ENCODE peak calls at places on chromosome 13, in nine cellular contexts. One of them, this sample, is unnamed.

GRCh38 chr13:34515201-34515600 is 426.9 kb upstream of the NBEA start:
- DNase-seq in A549: no peak
- DNase-seq in activated T-cell treated with anti-CD3 and anti-CD28 coated beads, Interleukin-2, amount 50 U/mL, for 48 hours: no peak
- DNase-seq in T-helper 1 cell: no peak
- DNase-seq in DMS153: no peak
- DNase-seq in posterior cingulate gyrus: no peak
- DNase-seq in amniotic stem cell: no peak
- DNase-seq in vagina: no peak
- DNase-seq in stimulated activated CD4-positive, alpha-beta T cell treated with anti-CD3 and anti-CD28 coated beads, Interleukin-4, amount 100 ng/mL, for 1 hour: no peak
- DNase-seq in this sample: no peak

GRCh38 chr13:49652691-49653305 is 24.5 kb downstream of the ARL11 start:
- DNase-seq in A549: peak; percentile 58
- DNase-seq in activated T-cell treated with anti-CD3 and anti-CD28 coated beads, Interleukin-2, amount 50 U/mL, for 48 hours: peak; percentile 33
- DNase-seq in T-helper 1 cell: no peak
- DNase-seq in DMS153: peak; percentile 67
- DNase-seq in posterior cingulate gyrus: no peak
- DNase-seq in amniotic stem cell: no peak
- DNase-seq in vagina: no peak
- DNase-seq in stimulated activated CD4-positive, alpha-beta T cell treated with anti-CD3 and anti-CD28 coated beads, Interleukin-4, amount 100 ng/mL, for 1 hour: no peak
- DNase-seq in this sample: no peak

GRCh38 chr13:100588350-100589177 is at the start of gene GGACT:
- DNase-seq in A549: peak; percentile 62
- DNase-seq in activated T-cell treated with anti-CD3 and anti-CD28 coated beads, Interleukin-2, amount 50 U/mL, for 48 hours: peak; percentile 90
- DNase-seq in T-helper 1 cell: peak; percentile 70
- DNase-seq in DMS153: peak; percentile 70
- DNase-seq in posterior cingulate gyrus: peak; percentile 87
- DNase-seq in amniotic stem cell: peak; percentile 23
- DNase-seq in vagina: no peak
- DNase-seq in stimulated activated CD4-positive, alpha-beta T cell treated with anti-CD3 and anti-CD28 coated beads, Interleukin-4, amount 100 ng/mL, for 1 hour: peak; percentile 90
- DNase-seq in this sample: peak; percentile 94

GRCh38 chr13:45492538-45492937 is 27.8 kb downstream of the COG3 start:
- DNase-seq in A549: no peak
- DNase-seq in activated T-cell treated with anti-CD3 and anti-CD28 coated beads, Interleukin-2, amount 50 U/mL, for 48 hours: no peak
- DNase-seq in T-helper 1 cell: no peak
- DNase-seq in DMS153: no peak
- DNase-seq in posterior cingulate gyrus: no peak
- DNase-seq in amniotic stem cell: no peak
- DNase-seq in vagina: no peak
- DNase-seq in stimulated activated CD4-positive, alpha-beta T cell treated with anti-CD3 and anti-CD28 coated beads, Interleukin-4, amount 100 ng/mL, for 1 hour: no peak
- DNase-seq in this sample: no peak

GRCh38 chr13:74485757-74486156 is 351.6 kb upstream of the KLF12 start:
- DNase-seq in A549: no peak
- DNase-seq in activated T-cell treated with anti-CD3 and anti-CD28 coated beads, Interleukin-2, amount 50 U/mL, for 48 hours: no peak
- DNase-seq in T-helper 1 cell: no peak
- DNase-seq in DMS153: no peak
- DNase-seq in posterior cingulate gyrus: no peak
- DNase-seq in amniotic stem cell: no peak
- DNase-seq in vagina: no peak
- DNase-seq in stimulated activated CD4-positive, alpha-beta T cell treated with anti-CD3 and anti-CD28 coated beads, Interleukin-4, amount 100 ng/mL, for 1 hour: no peak
- DNase-seq in this sample: no peak

GRCh38 chr13:110410000-110410399 is 102.9 kb downstream of the COL4A2 start:
- DNase-seq in A549: no peak
- DNase-seq in activated T-cell treated with anti-CD3 and anti-CD28 coated beads, Interleukin-2, amount 50 U/mL, for 48 hours: no peak
- DNase-seq in T-helper 1 cell: no peak
- DNase-seq in DMS153: no peak
- DNase-seq in posterior cingulate gyrus: no peak
- DNase-seq in amniotic stem cell: no peak
- DNase-seq in vagina: no peak
- DNase-seq in stimulated activated CD4-positive, alpha-beta T cell treated with anti-CD3 and anti-CD28 coated beads, Interleukin-4, amount 100 ng/mL, for 1 hour: no peak
- DNase-seq in this sample: no peak

GRCh38 chr13:40680659-40681323 is 14.3 kb upstream of the FOXO1 start:
- DNase-seq in A549: no peak
- DNase-seq in activated T-cell treated with anti-CD3 and anti-CD28 coated beads, Interleukin-2, amount 50 U/mL, for 48 hours: no peak
- DNase-seq in T-helper 1 cell: no peak
- DNase-seq in DMS153: no peak
- DNase-seq in posterior cingulate gyrus: no peak
- DNase-seq in amniotic stem cell: no peak
- DNase-seq in vagina: no peak
- DNase-seq in stimulated activated CD4-positive, alpha-beta T cell treated with anti-CD3 and anti-CD28 coated beads, Interleukin-4, amount 100 ng/mL, for 1 hour: no peak
- DNase-seq in this sample: peak; percentile 10

GRCh38 chr13:68160466-68160865 is 930.3 kb upstream of the PCDH9 start:
- DNase-seq in A549: no peak
- DNase-seq in activated T-cell treated with anti-CD3 and anti-CD28 coated beads, Interleukin-2, amount 50 U/mL, for 48 hours: no peak
- DNase-seq in T-helper 1 cell: no peak
- DNase-seq in DMS153: no peak
- DNase-seq in posterior cingulate gyrus: no peak
- DNase-seq in amniotic stem cell: no peak
- DNase-seq in vagina: no peak
- DNase-seq in stimulated activated CD4-positive, alpha-beta T cell treated with anti-CD3 and anti-CD28 coated beads, Interleukin-4, amount 100 ng/mL, for 1 hour: no peak
- DNase-seq in this sample: no peak

GRCh38 chr13:113748101-113748861 is 10.7 kb upstream of the TMEM255B start:
- DNase-seq in A549: no peak
- DNase-seq in activated T-cell treated with anti-CD3 and anti-CD28 coated beads, Interleukin-2, amount 50 U/mL, for 48 hours: no peak
- DNase-seq in T-helper 1 cell: no peak
- DNase-seq in DMS153: no peak
- DNase-seq in posterior cingulate gyrus: peak; percentile 78
- DNase-seq in amniotic stem cell: no peak
- DNase-seq in vagina: no peak
- DNase-seq in stimulated activated CD4-positive, alpha-beta T cell treated with anti-CD3 and anti-CD28 coated beads, Interleukin-4, amount 100 ng/mL, for 1 hour: no peak
- DNase-seq in this sample: no peak

GRCh38 chr13:40968416-40969000 is 50.6 kb downstream of the ELF1 start:
- DNase-seq in A549: no peak
- DNase-seq in activated T-cell treated with anti-CD3 and anti-CD28 coated beads, Interleukin-2, amount 50 U/mL, for 48 hours: no peak
- DNase-seq in T-helper 1 cell: no peak
- DNase-seq in DMS153: no peak
- DNase-seq in posterior cingulate gyrus: no peak
- DNase-seq in amniotic stem cell: no peak
- DNase-seq in vagina: no peak
- DNase-seq in stimulated activated CD4-positive, alpha-beta T cell treated with anti-CD3 and anti-CD28 coated beads, Interleukin-4, amount 100 ng/mL, for 1 hour: no peak
- DNase-seq in this sample: no peak

GRCh38 chr13:63420685-63421084 is 2005.0 kb upstream of the PCDH20 start:
- DNase-seq in A549: no peak
- DNase-seq in activated T-cell treated with anti-CD3 and anti-CD28 coated beads, Interleukin-2, amount 50 U/mL, for 48 hours: no peak
- DNase-seq in T-helper 1 cell: no peak
- DNase-seq in DMS153: no peak
- DNase-seq in posterior cingulate gyrus: no peak
- DNase-seq in amniotic stem cell: no peak
- DNase-seq in vagina: no peak
- DNase-seq in stimulated activated CD4-positive, alpha-beta T cell treated with anti-CD3 and anti-CD28 coated beads, Interleukin-4, amount 100 ng/mL, for 1 hour: no peak
- DNase-seq in this sample: no peak

GRCh38 chr13:108365255-108365654 is 95.7 kb downstream of the TNFSF13B start:
- DNase-seq in A549: no peak
- DNase-seq in activated T-cell treated with anti-CD3 and anti-CD28 coated beads, Interleukin-2, amount 50 U/mL, for 48 hours: no peak
- DNase-seq in T-helper 1 cell: no peak
- DNase-seq in DMS153: no peak
- DNase-seq in posterior cingulate gyrus: no peak
- DNase-seq in amniotic stem cell: no peak
- DNase-seq in vagina: no peak
- DNase-seq in stimulated activated CD4-positive, alpha-beta T cell treated with anti-CD3 and anti-CD28 coated beads, Interleukin-4, amount 100 ng/mL, for 1 hour: no peak
- DNase-seq in this sample: no peak

GRCh38 chr13:103031332-103031873 is 34.8 kb downstream of the SLC10A2 start:
- DNase-seq in A549: no peak
- DNase-seq in activated T-cell treated with anti-CD3 and anti-CD28 coated beads, Interleukin-2, amount 50 U/mL, for 48 hours: no peak
- DNase-seq in T-helper 1 cell: no peak
- DNase-seq in DMS153: no peak
- DNase-seq in posterior cingulate gyrus: no peak
- DNase-seq in amniotic stem cell: no peak
- DNase-seq in vagina: no peak
- DNase-seq in stimulated activated CD4-positive, alpha-beta T cell treated with anti-CD3 and anti-CD28 coated beads, Interleukin-4, amount 100 ng/mL, for 1 hour: no peak
- DNase-seq in this sample: no peak

GRCh38 chr13:37306778-37307544 is 201.5 kb upstream of the CSNK1A1L start:
- DNase-seq in A549: no peak
- DNase-seq in activated T-cell treated with anti-CD3 and anti-CD28 coated beads, Interleukin-2, amount 50 U/mL, for 48 hours: no peak
- DNase-seq in T-helper 1 cell: no peak
- DNase-seq in DMS153: no peak
- DNase-seq in posterior cingulate gyrus: no peak
- DNase-seq in amniotic stem cell: peak; percentile 76
- DNase-seq in vagina: no peak
- DNase-seq in stimulated activated CD4-positive, alpha-beta T cell treated with anti-CD3 and anti-CD28 coated beads, Interleukin-4, amount 100 ng/mL, for 1 hour: no peak
- DNase-seq in this sample: no peak

GRCh38 chr13:112671359-112671758 is 18.5 kb upstream of the ATP11A start:
- DNase-seq in A549: no peak
- DNase-seq in activated T-cell treated with anti-CD3 and anti-CD28 coated beads, Interleukin-2, amount 50 U/mL, for 48 hours: peak; percentile 4
- DNase-seq in T-helper 1 cell: no peak
- DNase-seq in DMS153: no peak
- DNase-seq in posterior cingulate gyrus: no peak
- DNase-seq in amniotic stem cell: no peak
- DNase-seq in vagina: peak; percentile 60
- DNase-seq in stimulated activated CD4-positive, alpha-beta T cell treated with anti-CD3 and anti-CD28 coated beads, Interleukin-4, amount 100 ng/mL, for 1 hour: no peak
- DNase-seq in this sample: no peak

GRCh38 chr13:26457212-26457611 is 100.3 kb upstream of the WASF3 start:
- DNase-seq in A549: no peak
- DNase-seq in activated T-cell treated with anti-CD3 and anti-CD28 coated beads, Interleukin-2, amount 50 U/mL, for 48 hours: no peak
- DNase-seq in T-helper 1 cell: no peak
- DNase-seq in DMS153: no peak
- DNase-seq in posterior cingulate gyrus: no peak
- DNase-seq in amniotic stem cell: peak; percentile 3
- DNase-seq in vagina: no peak
- DNase-seq in stimulated activated CD4-positive, alpha-beta T cell treated with anti-CD3 and anti-CD28 coated beads, Interleukin-4, amount 100 ng/mL, for 1 hour: no peak
- DNase-seq in this sample: no peak

GRCh38 chr13:58119351-58119750 is 487.8 kb downstream of the PCDH17 start:
- DNase-seq in A549: no peak
- DNase-seq in activated T-cell treated with anti-CD3 and anti-CD28 coated beads, Interleukin-2, amount 50 U/mL, for 48 hours: no peak
- DNase-seq in T-helper 1 cell: no peak
- DNase-seq in DMS153: no peak
- DNase-seq in posterior cingulate gyrus: no peak
- DNase-seq in amniotic stem cell: no peak
- DNase-seq in vagina: no peak
- DNase-seq in stimulated activated CD4-positive, alpha-beta T cell treated with anti-CD3 and anti-CD28 coated beads, Interleukin-4, amount 100 ng/mL, for 1 hour: no peak
- DNase-seq in this sample: no peak

GRCh38 chr13:28349901-28350654 is 144.8 kb downstream of the FLT1 start:
- DNase-seq in A549: no peak
- DNase-seq in activated T-cell treated with anti-CD3 and anti-CD28 coated beads, Interleukin-2, amount 50 U/mL, for 48 hours: no peak
- DNase-seq in T-helper 1 cell: no peak
- DNase-seq in DMS153: no peak
- DNase-seq in posterior cingulate gyrus: no peak
- DNase-seq in amniotic stem cell: no peak
- DNase-seq in vagina: no peak
- DNase-seq in stimulated activated CD4-positive, alpha-beta T cell treated with anti-CD3 and anti-CD28 coated beads, Interleukin-4, amount 100 ng/mL, for 1 hour: no peak
- DNase-seq in this sample: no peak

GRCh38 chr13:113045214-113046007 is 60.2 kb upstream of the F7 start:
- DNase-seq in A549: no peak
- DNase-seq in activated T-cell treated with anti-CD3 and anti-CD28 coated beads, Interleukin-2, amount 50 U/mL, for 48 hours: no peak
- DNase-seq in T-helper 1 cell: no peak
- DNase-seq in DMS153: no peak
- DNase-seq in posterior cingulate gyrus: peak; percentile 90
- DNase-seq in amniotic stem cell: no peak
- DNase-seq in vagina: no peak
- DNase-seq in stimulated activated CD4-positive, alpha-beta T cell treated with anti-CD3 and anti-CD28 coated beads, Interleukin-4, amount 100 ng/mL, for 1 hour: no peak
- DNase-seq in this sample: no peak

GRCh38 chr13:65592757-65593156 is 1637.4 kb downstream of the PCDH9 start:
- DNase-seq in A549: no peak
- DNase-seq in activated T-cell treated with anti-CD3 and anti-CD28 coated beads, Interleukin-2, amount 50 U/mL, for 48 hours: no peak
- DNase-seq in T-helper 1 cell: no peak
- DNase-seq in DMS153: no peak
- DNase-seq in posterior cingulate gyrus: no peak
- DNase-seq in amniotic stem cell: no peak
- DNase-seq in vagina: no peak
- DNase-seq in stimulated activated CD4-positive, alpha-beta T cell treated with anti-CD3 and anti-CD28 coated beads, Interleukin-4, amount 100 ng/mL, for 1 hour: no peak
- DNase-seq in this sample: no peak

GRCh38 chr13:114115796-114116195 is 16.6 kb downstream of the RASA3 start:
- DNase-seq in A549: no peak
- DNase-seq in activated T-cell treated with anti-CD3 and anti-CD28 coated beads, Interleukin-2, amount 50 U/mL, for 48 hours: peak; percentile 13
- DNase-seq in T-helper 1 cell: no peak
- DNase-seq in DMS153: no peak
- DNase-seq in posterior cingulate gyrus: no peak
- DNase-seq in amniotic stem cell: no peak
- DNase-seq in vagina: no peak
- DNase-seq in stimulated activated CD4-positive, alpha-beta T cell treated with anti-CD3 and anti-CD28 coated beads, Interleukin-4, amount 100 ng/mL, for 1 hour: no peak
- DNase-seq in this sample: peak; percentile 43

GRCh38 chr13:67554296-67554695 is 324.2 kb upstream of the PCDH9 start:
- DNase-seq in A549: no peak
- DNase-seq in activated T-cell treated with anti-CD3 and anti-CD28 coated beads, Interleukin-2, amount 50 U/mL, for 48 hours: no peak
- DNase-seq in T-helper 1 cell: no peak
- DNase-seq in DMS153: no peak
- DNase-seq in posterior cingulate gyrus: no peak
- DNase-seq in amniotic stem cell: no peak
- DNase-seq in vagina: no peak
- DNase-seq in stimulated activated CD4-positive, alpha-beta T cell treated with anti-CD3 and anti-CD28 coated beads, Interleukin-4, amount 100 ng/mL, for 1 hour: no peak
- DNase-seq in this sample: no peak

GRCh38 chr13:99751517-99752199 is 219.9 kb downstream of the ZIC5 start:
- DNase-seq in A549: no peak
- DNase-seq in activated T-cell treated with anti-CD3 and anti-CD28 coated beads, Interleukin-2, amount 50 U/mL, for 48 hours: no peak
- DNase-seq in T-helper 1 cell: no peak
- DNase-seq in DMS153: no peak
- DNase-seq in posterior cingulate gyrus: no peak
- DNase-seq in amniotic stem cell: no peak
- DNase-seq in vagina: no peak
- DNase-seq in stimulated activated CD4-positive, alpha-beta T cell treated with anti-CD3 and anti-CD28 coated beads, Interleukin-4, amount 100 ng/mL, for 1 hour: no peak
- DNase-seq in this sample: no peak

GRCh38 chr13:98374750-98375149 is 197.7 kb upstream of the RNF113B start:
- DNase-seq in A549: no peak
- DNase-seq in activated T-cell treated with anti-CD3 and anti-CD28 coated beads, Interleukin-2, amount 50 U/mL, for 48 hours: no peak
- DNase-seq in T-helper 1 cell: no peak
- DNase-seq in DMS153: no peak
- DNase-seq in posterior cingulate gyrus: no peak
- DNase-seq in amniotic stem cell: no peak
- DNase-seq in vagina: no peak
- DNase-seq in stimulated activated CD4-positive, alpha-beta T cell treated with anti-CD3 and anti-CD28 coated beads, Interleukin-4, amount 100 ng/mL, for 1 hour: no peak
- DNase-seq in this sample: no peak

GRCh38 chr13:51697181-51697580 is 106.8 kb downstream of the DHRS12 start:
- DNase-seq in A549: no peak
- DNase-seq in activated T-cell treated with anti-CD3 and anti-CD28 coated beads, Interleukin-2, amount 50 U/mL, for 48 hours: no peak
- DNase-seq in T-helper 1 cell: no peak
- DNase-seq in DMS153: no peak
- DNase-seq in posterior cingulate gyrus: no peak
- DNase-seq in amniotic stem cell: no peak
- DNase-seq in vagina: no peak
- DNase-seq in stimulated activated CD4-positive, alpha-beta T cell treated with anti-CD3 and anti-CD28 coated beads, Interleukin-4, amount 100 ng/mL, for 1 hour: no peak
- DNase-seq in this sample: no peak

GRCh38 chr13:114142640-114143490 is 10.4 kb upstream of the RASA3 start:
- DNase-seq in A549: no peak
- DNase-seq in activated T-cell treated with anti-CD3 and anti-CD28 coated beads, Interleukin-2, amount 50 U/mL, for 48 hours: peak; percentile 71
- DNase-seq in T-helper 1 cell: peak; percentile 53
- DNase-seq in DMS153: peak; percentile 92
- DNase-seq in posterior cingulate gyrus: no peak
- DNase-seq in amniotic stem cell: no peak
- DNase-seq in vagina: no peak
- DNase-seq in stimulated activated CD4-positive, alpha-beta T cell treated with anti-CD3 and anti-CD28 coated beads, Interleukin-4, amount 100 ng/mL, for 1 hour: peak; percentile 14
- DNase-seq in this sample: peak; percentile 89

GRCh38 chr13:45564108-45564507 is 51.4 kb downstream of the ERICH6B start:
- DNase-seq in A549: no peak
- DNase-seq in activated T-cell treated with anti-CD3 and anti-CD28 coated beads, Interleukin-2, amount 50 U/mL, for 48 hours: no peak
- DNase-seq in T-helper 1 cell: no peak
- DNase-seq in DMS153: peak; percentile 64
- DNase-seq in posterior cingulate gyrus: no peak
- DNase-seq in amniotic stem cell: peak; percentile 6
- DNase-seq in vagina: no peak
- DNase-seq in stimulated activated CD4-positive, alpha-beta T cell treated with anti-CD3 and anti-CD28 coated beads, Interleukin-4, amount 100 ng/mL, for 1 hour: no peak
- DNase-seq in this sample: no peak

GRCh38 chr13:44884076-44884729 is 105.1 kb downstream of the NUFIP1 start:
- DNase-seq in A549: no peak
- DNase-seq in activated T-cell treated with anti-CD3 and anti-CD28 coated beads, Interleukin-2, amount 50 U/mL, for 48 hours: no peak
- DNase-seq in T-helper 1 cell: no peak
- DNase-seq in DMS153: no peak
- DNase-seq in posterior cingulate gyrus: no peak
- DNase-seq in amniotic stem cell: peak; percentile 65
- DNase-seq in vagina: no peak
- DNase-seq in stimulated activated CD4-positive, alpha-beta T cell treated with anti-CD3 and anti-CD28 coated beads, Interleukin-4, amount 100 ng/mL, for 1 hour: no peak
- DNase-seq in this sample: no peak

GRCh38 chr13:45269204-45269603 is 68.4 kb upstream of the KCTD4 start:
- DNase-seq in A549: no peak
- DNase-seq in activated T-cell treated with anti-CD3 and anti-CD28 coated beads, Interleukin-2, amount 50 U/mL, for 48 hours: no peak
- DNase-seq in T-helper 1 cell: no peak
- DNase-seq in DMS153: no peak
- DNase-seq in posterior cingulate gyrus: no peak
- DNase-seq in amniotic stem cell: no peak
- DNase-seq in vagina: no peak
- DNase-seq in stimulated activated CD4-positive, alpha-beta T cell treated with anti-CD3 and anti-CD28 coated beads, Interleukin-4, amount 100 ng/mL, for 1 hour: no peak
- DNase-seq in this sample: no peak

GRCh38 chr13:100088282-100088647 is 628 bp upstream of the PCCA start:
- DNase-seq in A549: no peak
- DNase-seq in activated T-cell treated with anti-CD3 and anti-CD28 coated beads, Interleukin-2, amount 50 U/mL, for 48 hours: no peak
- DNase-seq in T-helper 1 cell: no peak
- DNase-seq in DMS153: no peak
- DNase-seq in posterior cingulate gyrus: no peak
- DNase-seq in amniotic stem cell: no peak
- DNase-seq in vagina: no peak
- DNase-seq in stimulated activated CD4-positive, alpha-beta T cell treated with anti-CD3 and anti-CD28 coated beads, Interleukin-4, amount 100 ng/mL, for 1 hour: no peak
- DNase-seq in this sample: no peak

GRCh38 chr13:107434347-107434746 is 781.0 kb downstream of the LIG4 start:
- DNase-seq in A549: no peak
- DNase-seq in activated T-cell treated with anti-CD3 and anti-CD28 coated beads, Interleukin-2, amount 50 U/mL, for 48 hours: no peak
- DNase-seq in T-helper 1 cell: no peak
- DNase-seq in DMS153: no peak
- DNase-seq in posterior cingulate gyrus: no peak
- DNase-seq in amniotic stem cell: no peak
- DNase-seq in vagina: no peak
- DNase-seq in stimulated activated CD4-positive, alpha-beta T cell treated with anti-CD3 and anti-CD28 coated beads, Interleukin-4, amount 100 ng/mL, for 1 hour: no peak
- DNase-seq in this sample: no peak

This sample was measured in activated effector memory CD4-positive, alpha-beta T cell treated with anti-CD3 and anti-CD28 coated beads, Interleukin-2, amount 50 U/mL, for 16 hours.